ENCODE peak calls at places on chromosome 1, in seven cellular contexts. One of them, this sample, is unnamed.

GRCh38 chr1:119448112-119448511 is 33.2 kb downstream of the HSD3B2 start:
- DNase-seq in brain microvascular endothelial cell: no peak
- DNase-seq in A549: no peak
- DNase-seq in astrocyte: no peak
- DNase-seq in neural progenitor cell: peak; percentile 16
- DNase-seq in left ventricle myocardium inferior: no peak
- DNase-seq in psoas muscle: no peak
- DNase-seq in this sample: no peak

GRCh38 chr1:168513656-168514404 is 30.0 kb downstream of the XCL2 start:
- DNase-seq in psoas muscle: no peak
- DNase-seq in left ventricle myocardium inferior: no peak
- DNase-seq in A549: no peak
- DNase-seq in astrocyte: no peak
- DNase-seq in brain microvascular endothelial cell: no peak
- DNase-seq in neural progenitor cell: no peak
- DNase-seq in this sample: no peak

GRCh38 chr1:33758698-33759097 is 105.2 kb upstream of the HMGB4 start:
- DNase-seq in neural progenitor cell: no peak
- DNase-seq in astrocyte: peak; percentile 59
- DNase-seq in brain microvascular endothelial cell: no peak
- DNase-seq in left ventricle myocardium inferior: peak; percentile 33
- DNase-seq in A549: no peak
- DNase-seq in psoas muscle: no peak
- DNase-seq in this sample: peak; percentile 11

GRCh38 chr1:200223207-200223606 is 186.6 kb downstream of the ZNF281 start:
- DNase-seq in psoas muscle: no peak
- DNase-seq in neural progenitor cell: no peak
- DNase-seq in A549: no peak
- DNase-seq in astrocyte: no peak
- DNase-seq in brain microvascular endothelial cell: no peak
- DNase-seq in left ventricle myocardium inferior: no peak
- DNase-seq in this sample: no peak

GRCh38 chr1:211335507-211336157 is 9.0 kb downstream of the TRAF5 start:
- DNase-seq in A549: no peak
- DNase-seq in astrocyte: no peak
- DNase-seq in neural progenitor cell: no peak
- DNase-seq in psoas muscle: no peak
- DNase-seq in brain microvascular endothelial cell: no peak
- DNase-seq in left ventricle myocardium inferior: no peak
- DNase-seq in this sample: no peak

GRCh38 chr1:202691846-202692245 is 18.4 kb downstream of the SYT2 start:
- DNase-seq in brain microvascular endothelial cell: no peak
- DNase-seq in A549: no peak
- DNase-seq in astrocyte: no peak
- DNase-seq in neural progenitor cell: no peak
- DNase-seq in left ventricle myocardium inferior: no peak
- DNase-seq in psoas muscle: no peak
- DNase-seq in this sample: no peak

GRCh38 chr1:233010164-233010563 is 59.8 kb downstream of the NTPCR start:
- DNase-seq in astrocyte: peak; percentile 10
- DNase-seq in neural progenitor cell: no peak
- DNase-seq in brain microvascular endothelial cell: no peak
- DNase-seq in psoas muscle: no peak
- DNase-seq in A549: no peak
- DNase-seq in left ventricle myocardium inferior: no peak
- DNase-seq in this sample: no peak

GRCh38 chr1:87106158-87106557 is 191.7 kb downstream of the HS2ST1 start:
- DNase-seq in astrocyte: no peak
- DNase-seq in left ventricle myocardium inferior: no peak
- DNase-seq in neural progenitor cell: no peak
- DNase-seq in brain microvascular endothelial cell: no peak
- DNase-seq in psoas muscle: no peak
- DNase-seq in A549: no peak
- DNase-seq in this sample: no peak

GRCh38 chr1:110118636-110119396 is 6.6 kb downstream of the UBL4B start:
- DNase-seq in astrocyte: no peak
- DNase-seq in psoas muscle: no peak
- DNase-seq in neural progenitor cell: no peak
- DNase-seq in A549: no peak
- DNase-seq in brain microvascular endothelial cell: no peak
- DNase-seq in left ventricle myocardium inferior: no peak
- DNase-seq in this sample: no peak

GRCh38 chr1:193726722-193727121 is 540.3 kb upstream of the B3GALT2 start:
- DNase-seq in astrocyte: no peak
- DNase-seq in left ventricle myocardium inferior: no peak
- DNase-seq in brain microvascular endothelial cell: no peak
- DNase-seq in psoas muscle: no peak
- DNase-seq in neural progenitor cell: no peak
- DNase-seq in A549: no peak
- DNase-seq in this sample: no peak

GRCh38 chr1:226644541-226645176 is 94.4 kb downstream of the ITPKB start:
- DNase-seq in brain microvascular endothelial cell: no peak
- DNase-seq in left ventricle myocardium inferior: peak; percentile 8
- DNase-seq in astrocyte: peak; percentile 8
- DNase-seq in psoas muscle: peak; percentile 6
- DNase-seq in neural progenitor cell: no peak
- DNase-seq in A549: no peak
- DNase-seq in this sample: no peak

GRCh38 chr1:94302497-94302896 is 65.1 kb upstream of the ARHGAP29 start:
- DNase-seq in left ventricle myocardium inferior: no peak
- DNase-seq in neural progenitor cell: no peak
- DNase-seq in A549: no peak
- DNase-seq in brain microvascular endothelial cell: no peak
- DNase-seq in astrocyte: no peak
- DNase-seq in psoas muscle: no peak
- DNase-seq in this sample: no peak

GRCh38 chr1:61839702-61840101 is 97.4 kb downstream of the PATJ start:
- DNase-seq in psoas muscle: no peak
- DNase-seq in astrocyte: peak; percentile 72
- DNase-seq in neural progenitor cell: no peak
- DNase-seq in left ventricle myocardium inferior: no peak
- DNase-seq in A549: no peak
- DNase-seq in brain microvascular endothelial cell: no peak
- DNase-seq in this sample: no peak

GRCh38 chr1:228865613-228866320 is 130.5 kb downstream of the RHOU start:
- DNase-seq in neural progenitor cell: no peak
- DNase-seq in brain microvascular endothelial cell: no peak
- DNase-seq in A549: no peak
- DNase-seq in psoas muscle: no peak
- DNase-seq in left ventricle myocardium inferior: no peak
- DNase-seq in astrocyte: no peak
- DNase-seq in this sample: no peak

GRCh38 chr1:36919491-36920145 is 114.7 kb downstream of the GRIK3 start:
- DNase-seq in brain microvascular endothelial cell: no peak
- DNase-seq in astrocyte: no peak
- DNase-seq in A549: no peak
- DNase-seq in neural progenitor cell: no peak
- DNase-seq in left ventricle myocardium inferior: no peak
- DNase-seq in psoas muscle: no peak
- DNase-seq in this sample: no peak

GRCh38 chr1:174990382-174990999 is 9.3 kb upstream of the CACYBP start:
- DNase-seq in neural progenitor cell: no peak
- DNase-seq in left ventricle myocardium inferior: no peak
- DNase-seq in astrocyte: no peak
- DNase-seq in brain microvascular endothelial cell: no peak
- DNase-seq in A549: peak; percentile 60
- DNase-seq in psoas muscle: no peak
- DNase-seq in this sample: no peak

GRCh38 chr1:195794225-195794624 is 814.0 kb downstream of the KCNT2 start:
- DNase-seq in psoas muscle: no peak
- DNase-seq in brain microvascular endothelial cell: no peak
- DNase-seq in astrocyte: no peak
- DNase-seq in A549: no peak
- DNase-seq in neural progenitor cell: no peak
- DNase-seq in left ventricle myocardium inferior: no peak
- DNase-seq in this sample: no peak

GRCh38 chr1:29963946-29964345 is 727.6 kb downstream of the PTPRU start:
- DNase-seq in A549: no peak
- DNase-seq in neural progenitor cell: no peak
- DNase-seq in left ventricle myocardium inferior: no peak
- DNase-seq in brain microvascular endothelial cell: no peak
- DNase-seq in astrocyte: no peak
- DNase-seq in psoas muscle: no peak
- DNase-seq in this sample: no peak

DNA sequence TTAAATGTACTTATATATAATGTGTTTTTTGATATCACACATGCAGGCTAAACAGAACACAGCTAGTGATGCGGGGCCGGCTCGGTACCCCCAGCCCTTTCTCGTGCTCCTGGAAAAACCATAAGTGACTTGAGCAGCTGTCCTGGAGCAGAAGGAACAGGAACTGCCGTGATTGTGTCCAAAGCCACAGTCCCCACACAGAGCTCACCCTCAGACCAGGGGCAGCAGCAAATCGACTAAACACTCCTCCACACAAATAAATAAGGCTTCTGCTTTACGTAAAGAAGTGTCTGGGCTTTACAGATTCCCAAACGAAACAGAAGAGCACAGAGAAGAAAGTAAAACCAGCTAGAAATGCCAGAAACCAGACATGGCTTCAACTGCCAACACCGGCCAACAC is 9.6 kb downstream of the UBE2J2 start:
- DNase-seq in A549: no peak
- DNase-seq in psoas muscle: no peak
- DNase-seq in left ventricle myocardium inferior: no peak
- DNase-seq in neural progenitor cell: no peak
- DNase-seq in brain microvascular endothelial cell: no peak
- DNase-seq in astrocyte: no peak
- DNase-seq in this sample: no peak
- H3K27ac ChIP-seq in A549: no peak overlapping the region
- H3K27ac ChIP-seq in psoas muscle: no peak overlapping the region
- H3K27ac ChIP-seq in left ventricle myocardium inferior: no peak overlapping the region
- H3K27ac ChIP-seq in neural progenitor cell: no peak overlapping the region
- H3K27ac ChIP-seq in brain microvascular endothelial cell: peak overlapping the region; percentile 85
- H3K27ac ChIP-seq in astrocyte: peak overlapping the region; percentile 97
- H3K27ac ChIP-seq in this sample: peak overlapping the region; percentile 100

GRCh38 chr1:201565771-201566528 is 27.0 kb downstream of the NAV1 start:
- DNase-seq in astrocyte: no peak
- DNase-seq in brain microvascular endothelial cell: no peak
- DNase-seq in psoas muscle: no peak
- DNase-seq in neural progenitor cell: no peak
- DNase-seq in A549: no peak
- DNase-seq in left ventricle myocardium inferior: no peak
- DNase-seq in this sample: no peak

GRCh38 chr1:201566529-201566823 is 27.5 kb downstream of the NAV1 start:
- DNase-seq in neural progenitor cell: no peak
- DNase-seq in left ventricle myocardium inferior: no peak
- DNase-seq in astrocyte: no peak
- DNase-seq in A549: no peak
- DNase-seq in psoas muscle: no peak
- DNase-seq in brain microvascular endothelial cell: no peak
- DNase-seq in this sample: no peak

GRCh38 chr1:201568258-201568657 is 29.3 kb downstream of the NAV1 start:
- DNase-seq in psoas muscle: no peak
- DNase-seq in brain microvascular endothelial cell: no peak
- DNase-seq in neural progenitor cell: no peak
- DNase-seq in left ventricle myocardium inferior: no peak
- DNase-seq in astrocyte: no peak
- DNase-seq in A549: no peak
- DNase-seq in this sample: no peak

GRCh38 chr1:201568859-201569294 is 29.9 kb downstream of the NAV1 start:
- DNase-seq in left ventricle myocardium inferior: no peak
- DNase-seq in astrocyte: no peak
- DNase-seq in A549: no peak
- DNase-seq in psoas muscle: no peak
- DNase-seq in brain microvascular endothelial cell: no peak
- DNase-seq in neural progenitor cell: no peak
- DNase-seq in this sample: no peak

GRCh38 chr1:201566933-201567801 is 28.2 kb downstream of the NAV1 start:
- DNase-seq in psoas muscle: no peak
- DNase-seq in left ventricle myocardium inferior: peak; percentile 35
- DNase-seq in A549: no peak
- DNase-seq in neural progenitor cell: no peak
- DNase-seq in astrocyte: no peak
- DNase-seq in brain microvascular endothelial cell: no peak
- DNase-seq in this sample: no peak
- H3K4me3 ChIP-seq in psoas muscle: no peak overlapping the region
- H3K4me3 ChIP-seq in left ventricle myocardium inferior: no peak overlapping the region
- H3K4me3 ChIP-seq in A549: no peak overlapping the region
- H3K4me3 ChIP-seq in neural progenitor cell: no peak overlapping the region
- H3K4me3 ChIP-seq in astrocyte: no peak overlapping the region
- H3K4me3 ChIP-seq in brain microvascular endothelial cell: no peak overlapping the region
- H3K4me3 ChIP-seq in this sample: no peak overlapping the region

GRCh38 chr1:10561955-10562354 is 87.2 kb downstream of the PEX14 start:
- DNase-seq in astrocyte: no peak
- DNase-seq in left ventricle myocardium inferior: no peak
- DNase-seq in A549: peak; percentile 12
- DNase-seq in neural progenitor cell: no peak
- DNase-seq in psoas muscle: no peak
- DNase-seq in brain microvascular endothelial cell: no peak
- DNase-seq in this sample: no peak
- TF ChIP-seq CTCF in astrocyte: no peak
- TF ChIP-seq CTCF in left ventricle myocardium inferior: no peak
- TF ChIP-seq CTCF in A549: no peak
- TF ChIP-seq CTCF in neural progenitor cell: peak; percentile 33
- TF ChIP-seq CTCF in psoas muscle: no peak
- TF ChIP-seq CTCF in brain microvascular endothelial cell: peak; percentile 58
- TF ChIP-seq CTCF in this sample: peak; percentile 26

DNA sequence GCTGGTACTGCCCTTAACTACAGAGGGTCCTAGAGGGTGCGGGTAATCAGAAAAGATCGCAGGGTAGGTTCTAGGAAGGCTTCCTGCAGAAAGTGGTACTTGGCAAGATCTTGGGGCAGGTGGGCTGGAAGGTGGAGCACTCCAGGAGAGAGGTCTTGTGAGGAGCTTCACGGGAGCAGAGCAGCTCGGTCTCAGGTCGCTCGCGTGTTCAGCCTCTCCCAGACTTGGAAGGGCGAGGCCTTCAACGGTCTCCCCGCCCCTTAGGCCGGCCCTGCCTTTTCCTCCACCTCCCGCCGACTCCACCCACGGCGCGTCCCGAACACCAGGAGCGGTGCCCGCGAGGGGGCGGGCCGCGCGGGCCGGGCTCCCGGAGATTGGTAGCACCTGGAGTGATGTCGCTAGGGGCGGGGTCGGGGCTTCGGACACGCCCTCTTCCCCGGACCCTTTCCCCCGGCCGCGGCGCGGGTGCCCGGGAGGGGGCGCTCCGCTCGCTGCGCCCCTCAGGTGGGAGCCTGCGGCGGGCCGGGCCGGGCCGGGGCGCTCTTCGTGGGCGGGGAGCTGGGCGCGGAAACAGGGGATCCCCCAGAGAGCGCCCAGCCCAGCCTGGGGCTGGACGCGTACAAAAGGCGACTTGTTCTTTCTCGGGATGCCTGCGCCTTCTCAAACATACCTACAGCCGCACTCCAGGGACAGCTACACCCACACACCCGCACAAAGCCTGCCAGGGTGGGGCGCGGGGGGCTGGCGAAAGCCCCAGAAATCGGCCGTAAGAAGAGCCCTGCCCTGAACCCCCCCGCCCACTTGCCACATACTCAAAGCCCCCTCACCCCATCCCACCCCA is 35.5 kb downstream of the AHDC1 start:
- DNase-seq in brain microvascular endothelial cell: no peak
- DNase-seq in astrocyte: peak; percentile 78
- DNase-seq in neural progenitor cell: peak; percentile 94
- DNase-seq in psoas muscle: peak; percentile 96
- DNase-seq in left ventricle myocardium inferior: peak; percentile 95
- DNase-seq in A549: peak; percentile 93
- DNase-seq in this sample: peak; percentile 46
- H3K27ac ChIP-seq in brain microvascular endothelial cell: no peak overlapping the region
- H3K27ac ChIP-seq in astrocyte: no peak overlapping the region
- H3K27ac ChIP-seq in neural progenitor cell: peak overlapping the region; percentile 91
- H3K27ac ChIP-seq in psoas muscle: peak overlapping the region; percentile 94
- H3K27ac ChIP-seq in left ventricle myocardium inferior: peak overlapping the region; percentile 97
- H3K27ac ChIP-seq in A549: peak overlapping the region; percentile 85
- H3K27ac ChIP-seq in this sample: no peak overlapping the region